ENCODE peak calls at places on chromosome 16, in five cellular contexts. G is HEK293T, R is GM12878, M is HepG2, T is H1. Q is an unnamed sample.

GRCh38 chr16:9337262-9338032 is 246.0 kb downstream of the HAPSTR1 start:
- DNase-seq in G (no peak), R (no peak), M (no peak), T (no peak), Q (no peak)

GRCh38 chr16:4679854-4680636 is 13.3 kb upstream of the NUDT16L1 start:
- DNase-seq in G (no peak), R (no peak), M (no peak), T (no peak), Q (no peak)

GRCh38 chr16:16041196-16041892 is 91.9 kb downstream of the ABCC1 start:
- DNase-seq in G (no peak), R (no peak), M (no peak), T (peak; percentile 53), Q (peak; percentile 66)

GRCh38 chr16:10629592-10629963 is 49.2 kb upstream of the EMP2 start:
- DNase-seq in G (no peak), R (no peak), M (no peak), T (peak; percentile 59), Q (no peak)

GRCh38 chr16:49468611-49469322 is 95.2 kb downstream of the C16orf78 start:
- DNase-seq in G (no peak), R (no peak), M (no peak), T (peak; percentile 35), Q (no peak)

GRCh38 chr16:67897231-67897630 is 4.2 kb downstream of the PSKH1 start:
- DNase-seq in G (no peak), R (no peak), M (no peak), T (no peak), Q (no peak)

GRCh38 chr16:17635183-17635582 is 164.4 kb upstream of the XYLT1 start:
- DNase-seq in G (no peak), R (no peak), M (no peak), T (no peak), Q (no peak)

GRCh38 chr16:3484328-3485096 is 10.8 kb downstream of the C16orf90 start:
- DNase-seq in G (no peak), R (no peak), M (no peak), T (no peak), Q (no peak)

GRCh38 chr16:27698266-27698665 is 148.3 kb downstream of the KATNIP start:
- DNase-seq in G (peak; percentile 63), R (no peak), M (no peak), T (peak; percentile 95), Q (peak; percentile 83)

GRCh38 chr16:70324998-70325765 is 21.5 kb upstream of the DDX19A start:
- DNase-seq in G (no peak), R (no peak), M (no peak), T (no peak), Q (no peak)

GRCh38 chr16:7025616-7026190 is 306.9 kb upstream of the RBFOX1 start:
- DNase-seq in G (peak; percentile 74), R (no peak), M (peak; percentile 71), T (peak; percentile 94), Q (peak; percentile 89)

GRCh38 chr16:85759631-85760419 is 8.9 kb upstream of the C16orf74 start:
- DNase-seq in G (peak; percentile 55), R (no peak), M (no peak), T (peak; percentile 75), Q (no peak)

GRCh38 chr16:49592507-49593422 is 219.2 kb downstream of the C16orf78 start:
- DNase-seq in G (peak; percentile 55), R (no peak), M (peak; percentile 28), T (peak; percentile 80), Q (peak; percentile 57)

GRCh38 chr16:82414476-82414875 is 212.3 kb upstream of the CDH13 start:
- DNase-seq in G (no peak), R (no peak), M (no peak), T (no peak), Q (no peak)

GRCh38 chr16:67207116-67207856 is 8.4 kb downstream of the ELMO3 start:
- DNase-seq in G (no peak), R (no peak), M (no peak), T (no peak), Q (no peak)

GRCh38 chr16:19555938-19556778 is 655 bp downstream of the VPS35L start:
- DNase-seq in G (peak; percentile 64), R (peak; percentile 13), M (no peak), T (peak; percentile 87), Q (peak; percentile 50)

GRCh38 chr16:75198135-75198600 is 8.8 kb downstream of the CTRB2 start:
- DNase-seq in G (no peak), R (no peak), M (no peak), T (no peak), Q (no peak)

GRCh38 chr16:72895951-72896350 is 152.0 kb downstream of the ZFHX3 start:
- DNase-seq in G (no peak), R (no peak), M (no peak), T (no peak), Q (no peak)

GRCh38 chr16:22081050-22081449 is 11.3 kb upstream of the VWA3A start:
- DNase-seq in G (no peak), R (no peak), M (no peak), T (no peak), Q (no peak)

GRCh38 chr16:79997257-79997656 is 396.7 kb upstream of the MAF start:
- DNase-seq in G (peak; percentile 50), R (no peak), M (peak; percentile 19), T (peak; percentile 60), Q (peak; percentile 20)

GRCh38 chr16:54817432-54817831 is 113.2 kb upstream of the IRX5 start:
- DNase-seq in G (peak; percentile 28), R (no peak), M (peak; percentile 6), T (no peak), Q (no peak)

GRCh38 chr16:3857189-3858013 is 23.1 kb downstream of the CREBBP start:
- DNase-seq in G (no peak), R (peak; percentile 42), M (peak; percentile 89), T (no peak), Q (no peak)

GRCh38 chr16:9545500-9546437 is 454.3 kb downstream of the HAPSTR1 start:
- DNase-seq in G (no peak), R (no peak), M (peak; percentile 75), T (no peak), Q (no peak)

DNA sequence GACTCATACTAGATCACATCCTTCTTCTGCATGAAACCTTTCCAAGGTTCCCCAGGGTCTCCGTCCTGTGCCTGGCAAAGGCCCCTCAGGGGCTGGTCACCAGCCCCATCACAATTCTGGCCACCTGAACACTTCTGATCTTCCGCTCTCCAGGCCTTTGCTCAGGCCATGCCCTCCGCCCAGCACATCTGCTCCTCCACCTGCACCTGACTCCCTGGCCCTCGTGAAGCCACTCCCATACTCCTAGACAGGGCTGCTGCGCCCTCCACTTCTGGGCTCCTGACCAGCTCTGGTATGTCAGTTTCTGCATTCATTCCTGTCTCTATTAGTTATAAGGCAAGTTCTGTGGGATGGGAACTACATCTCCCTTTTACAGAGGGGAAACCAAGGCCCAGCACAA is 1.9 kb upstream of the MYL11 start:
- DNase-seq in G (no peak), R (no peak), M (no peak), T (no peak), Q (no peak)
- TF ChIP-seq SUZ12 in G (no peak), R (no peak), M (no peak), T (no peak), Q (no peak)

DNA sequence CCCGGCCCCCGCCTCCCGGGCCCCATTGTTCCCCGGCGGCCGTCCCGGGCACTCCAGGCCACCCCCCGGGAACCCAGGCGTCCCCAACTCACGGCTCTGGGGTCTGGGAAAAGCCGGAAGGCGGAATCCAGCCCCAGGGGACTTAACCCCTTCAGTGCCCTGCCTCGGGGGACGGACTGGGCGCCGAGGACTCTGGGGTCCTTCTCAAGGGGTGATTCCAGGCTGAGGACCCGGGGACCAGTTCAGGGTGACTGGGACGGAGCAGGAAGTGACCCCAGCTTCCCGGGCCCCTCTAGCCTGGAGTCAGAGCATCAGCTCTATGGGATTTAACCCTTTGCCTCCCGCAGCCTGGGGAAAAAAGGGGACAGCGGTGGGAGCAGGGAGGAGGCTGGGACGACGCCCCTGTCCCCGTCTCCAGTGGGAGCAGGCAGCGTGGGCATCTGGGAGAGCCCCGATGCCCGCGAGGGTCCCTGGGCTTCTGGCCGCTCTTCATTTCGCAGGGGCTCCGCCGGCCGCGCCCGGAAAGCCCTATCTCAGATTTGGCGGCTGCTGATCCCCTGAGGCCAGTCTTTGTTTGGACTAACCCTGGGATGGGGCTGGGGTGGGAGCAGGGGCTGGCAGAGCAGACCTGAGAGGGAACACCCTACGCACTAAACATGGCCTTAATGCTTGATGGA is at the start of gene ZNF629:
- DNase-seq in G (peak; percentile 86), R (no peak), M (peak; percentile 79), T (peak; percentile 87), Q (no peak)
- TF ChIP-seq SUZ12 in G (no peak), R (no peak), M (no peak), T (no peak), Q (no peak)

GRCh38 chr16:676565-677297 is 1.3 kb downstream of the RHBDL1 start:
- DNase-seq in G (no peak), R (no peak), M (no peak), T (peak; percentile 63), Q (no peak)
- TF ChIP-seq SUZ12 in G (no peak), R (no peak), M (no peak), T (no peak), Q (no peak)

DNA sequence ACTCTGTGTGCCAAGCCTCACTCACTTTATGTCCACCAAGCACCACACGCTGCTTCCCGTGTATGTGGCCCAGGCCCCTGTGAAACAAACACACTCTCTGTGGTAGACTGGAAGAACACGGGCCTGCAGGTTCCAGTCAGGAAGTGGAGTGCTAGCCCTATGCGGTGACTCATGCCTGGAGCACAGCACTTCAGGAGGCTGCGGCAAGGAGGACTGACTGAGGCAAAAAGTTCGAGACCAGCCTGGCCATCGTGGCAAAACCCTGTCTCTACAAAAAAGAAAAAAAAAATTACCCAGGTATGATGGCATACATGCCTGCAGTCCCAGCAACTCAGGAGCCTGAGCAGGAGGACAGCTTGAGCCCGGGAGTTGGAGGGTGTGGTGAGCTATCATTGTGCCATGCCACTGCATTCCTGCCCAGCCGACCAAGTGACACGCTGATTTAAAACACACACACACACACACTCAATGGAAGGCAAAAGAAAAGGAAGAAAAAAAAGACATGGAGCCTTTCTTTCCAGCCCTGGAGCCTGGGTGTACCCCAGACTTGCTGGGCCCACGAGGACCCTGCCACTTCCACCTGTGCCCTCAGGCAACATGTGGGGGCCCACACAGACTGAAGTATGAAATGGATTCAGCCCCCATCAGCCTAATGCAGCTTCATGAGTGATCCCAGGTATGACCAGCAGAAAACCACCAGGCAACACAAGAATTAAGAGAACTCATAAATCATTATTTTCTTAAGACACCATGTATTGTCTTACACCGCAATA is 126.6 kb downstream of the ANKRD11 start:
- DNase-seq in G (no peak), R (no peak), M (peak; percentile 51), T (no peak), Q (no peak)
- TF ChIP-seq SUZ12 in G (no peak), R (no peak), M (no peak), T (no peak), Q (no peak)

DNA sequence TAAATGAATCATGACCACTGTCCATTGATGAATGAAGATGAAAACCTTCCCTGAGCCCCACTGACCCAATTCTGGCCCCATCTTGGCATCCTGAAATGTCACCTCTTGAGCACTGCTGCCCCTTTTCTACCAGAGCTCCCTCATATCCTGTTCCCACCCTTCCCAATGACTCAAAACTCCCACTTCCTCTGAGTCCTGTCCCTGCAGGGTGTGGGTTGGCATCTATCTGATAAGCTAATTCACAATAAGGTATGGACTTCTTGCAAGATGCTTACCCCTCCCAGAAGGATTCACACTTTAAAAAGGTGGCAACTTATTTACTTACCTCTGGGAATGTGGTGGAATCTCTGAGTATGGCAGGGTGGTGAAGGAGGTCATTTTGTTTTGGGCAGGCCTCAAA is 13.3 kb upstream of the CSNK2A2 start:
- DNase-seq in G (no peak), R (no peak), M (no peak), T (no peak), Q (no peak)
- TF ChIP-seq SUZ12 in G (no peak), R (no peak), M (no peak), T (no peak), Q (no peak)